ENCODE peak calls at places on chromosomes 2 and 18, in eight cellular contexts. U is uterus, P is MM.1S, I is tibial artery, T is SK-N-SH, F is AG10803, V is neural crest cell, X is fibroblast of lung. L is an unnamed sample.

GRCh38 chr2:18413794-18414396 is 146.6 kb downstream of the RDH14 start:
- DNase-seq in P (no peak), X (peak), F (peak), I (no peak), T (no peak), V (no peak), U (peak), L (no peak)

GRCh38 chr2:229784791-229785190 is 70.4 kb upstream of the DNER start:
- DNase-seq in I (no peak), P (no peak), X (peak), F (peak), V (no peak), U (no peak), T (no peak), L (no peak)

GRCh38 chr18:59814872-59815271 is 84.9 kb upstream of the PMAIP1 start:
- DNase-seq in I (no peak), T (no peak), U (no peak), P (no peak), X (peak), F (peak), V (no peak), L (no peak)

GRCh38 chr2:150569761-150570160 is 82.3 kb upstream of the RND3 start:
- DNase-seq in I (no peak), T (no peak), U (no peak), V (no peak), X (no peak), P (no peak), F (no peak), L (no peak)

GRCh38 chr2:20589975-20590703 is 60.8 kb downstream of the HS1BP3 start:
- DNase-seq in V (no peak), X (peak), P (no peak), U (peak), I (peak), T (no peak), F (no peak), L (no peak)

GRCh38 chr2:27238976-27239375 is 21.8 kb downstream of the CAD start:
- DNase-seq in X (no peak), V (no peak), P (no peak), F (no peak), T (no peak), I (no peak), U (no peak), L (no peak)

GRCh38 chr18:77765468-77765867 is 515.8 kb downstream of the GALR1 start:
- DNase-seq in I (no peak), F (no peak), X (peak), T (peak), P (no peak), V (peak), U (no peak), L (no peak)

GRCh38 chr2:24831736-24832421 is 38.7 kb downstream of the CENPO start:
- DNase-seq in P (no peak), X (no peak), T (peak), U (no peak), V (peak), F (no peak), I (peak), L (no peak)

GRCh38 chr2:46984642-46985476 is 69.3 kb upstream of the MCFD2 start:
- DNase-seq in V (no peak), X (peak), P (peak), F (peak), T (no peak), U (peak), I (peak), L (peak)

GRCh38 chr2:230717595-230717994 is 5.0 kb downstream of the CAB39 start:
- DNase-seq in T (no peak), U (no peak), P (no peak), F (no peak), I (no peak), V (no peak), X (peak), L (peak)

GRCh38 chr2:226639550-226639949 is 160.1 kb downstream of the IRS1 start:
- DNase-seq in V (no peak), X (no peak), P (no peak), T (no peak), F (no peak), U (no peak), I (no peak), L (no peak)

GRCh38 chr2:127089466-127090235 is 17.3 kb downstream of the BIN1 start:
- DNase-seq in X (no peak), V (no peak), F (no peak), U (no peak), T (no peak), I (no peak), P (no peak), L (no peak)

GRCh38 chr18:5943514-5943913 is 48.2 kb upstream of the TMEM200C start:
- DNase-seq in X (no peak), U (no peak), T (no peak), V (no peak), I (no peak), F (peak), P (no peak), L (no peak)

DNA sequence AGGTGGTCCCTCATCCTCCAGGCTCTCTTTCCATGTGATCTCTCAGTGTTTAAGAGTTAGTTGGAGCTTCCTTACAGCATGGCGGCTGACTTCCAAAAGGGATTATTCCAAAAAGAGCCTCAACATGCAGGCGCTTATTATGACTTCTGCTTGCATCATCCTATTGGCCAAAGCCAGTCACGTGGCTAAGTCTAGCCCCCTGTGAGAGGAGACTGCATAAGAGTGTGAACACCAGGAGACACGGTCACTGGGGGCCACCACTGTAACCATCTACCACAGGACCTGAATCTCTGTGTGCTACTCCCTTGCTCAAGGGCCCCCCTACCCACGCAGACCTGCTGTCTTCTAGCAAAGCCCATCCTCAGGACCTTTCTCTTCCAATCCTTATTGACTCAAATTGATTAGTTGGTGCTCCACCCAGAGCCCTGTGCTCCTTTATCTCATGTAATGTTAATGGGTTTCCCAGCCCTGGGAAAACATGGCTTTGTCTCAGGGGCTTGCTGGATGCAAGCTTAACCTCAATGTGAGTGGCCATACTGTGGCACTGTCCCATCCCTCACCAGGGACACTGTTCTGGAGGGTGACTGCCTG is 4.0 kb downstream of the IL1RN start:
- DNase-seq in V (no peak), U (no peak), T (no peak), I (no peak), X (no peak), F (no peak), P (no peak), L (no peak)
- TF ChIP-seq CTCF in V (no peak), U (no peak), T (no peak), I (no peak), X (no peak), F (no peak), P (no peak), L (no peak)

GRCh38 chr2:101697124-101697793 is at the start of gene MAP4K4:
- DNase-seq in T (peak), F (peak), X (peak), I (peak), V (peak), U (peak), P (peak), L (peak)
- TF ChIP-seq CTCF in T (peak), F (peak), X (peak), I (peak), V (peak), U (peak), P (peak), L (no peak)

GRCh38 chr18:12737243-12737902 is 34.5 kb downstream of the PSMG2 start:
- DNase-seq in X (no peak), I (no peak), V (no peak), U (no peak), T (no peak), F (no peak), P (no peak), L (no peak)
- TF ChIP-seq CTCF in X (no peak), I (no peak), V (no peak), U (no peak), T (no peak), F (no peak), P (no peak), L (no peak)

GRCh38 chr18:9221040-9221439 is 84.5 kb downstream of the ANKRD12 start:
- DNase-seq in V (no peak), U (no peak), T (no peak), F (no peak), P (no peak), I (no peak), X (no peak), L (no peak)

GRCh38 chr18:9215221-9215933 is 78.8 kb downstream of the ANKRD12 start:
- DNase-seq in I (no peak), U (no peak), T (no peak), V (no peak), P (no peak), F (peak), X (no peak), L (no peak)

GRCh38 chr18:9211955-9212354 is 75.4 kb downstream of the ANKRD12 start:
- DNase-seq in X (no peak), I (no peak), U (no peak), V (no peak), F (no peak), T (no peak), P (no peak), L (no peak)

GRCh38 chr18:9218052-9218451 is 81.5 kb downstream of the ANKRD12 start:
- DNase-seq in X (no peak), I (no peak), T (no peak), F (no peak), V (no peak), U (no peak), P (no peak), L (no peak)

DNA sequence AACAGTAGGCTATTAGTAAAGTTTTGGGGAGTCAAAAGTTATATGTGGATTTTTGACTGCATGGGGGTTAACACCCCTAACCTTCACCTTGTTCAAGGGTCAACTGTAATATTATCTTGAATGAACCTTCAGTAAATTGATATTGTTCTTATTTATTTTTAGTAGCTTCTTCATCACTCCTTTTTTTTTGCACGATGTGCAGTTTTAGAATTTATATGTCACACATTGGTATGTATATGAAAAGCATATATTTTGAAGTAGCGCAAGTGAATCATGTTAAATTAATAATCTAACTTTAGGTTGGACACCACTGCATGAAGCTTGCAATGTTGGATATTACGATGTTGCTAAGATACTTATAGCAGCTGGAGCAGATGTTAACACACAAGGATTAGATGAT is 79.9 kb downstream of the ANKRD12 start:
- DNase-seq in T (no peak), X (no peak), U (no peak), F (no peak), P (no peak), I (no peak), V (no peak), L (no peak)
- TF ChIP-seq CTCF in T (no peak), X (no peak), U (no peak), F (no peak), P (no peak), I (no peak), V (no peak), L (no peak)

GRCh38 chr18:68519341-68519740 is 195.6 kb downstream of the TMX3 start:
- DNase-seq in P (no peak), V (no peak), X (peak), I (no peak), T (no peak), U (no peak), F (peak), L (no peak)
- TF ChIP-seq CTCF in P (no peak), V (no peak), X (no peak), I (no peak), T (no peak), U (no peak), F (no peak), L (no peak)

DNA sequence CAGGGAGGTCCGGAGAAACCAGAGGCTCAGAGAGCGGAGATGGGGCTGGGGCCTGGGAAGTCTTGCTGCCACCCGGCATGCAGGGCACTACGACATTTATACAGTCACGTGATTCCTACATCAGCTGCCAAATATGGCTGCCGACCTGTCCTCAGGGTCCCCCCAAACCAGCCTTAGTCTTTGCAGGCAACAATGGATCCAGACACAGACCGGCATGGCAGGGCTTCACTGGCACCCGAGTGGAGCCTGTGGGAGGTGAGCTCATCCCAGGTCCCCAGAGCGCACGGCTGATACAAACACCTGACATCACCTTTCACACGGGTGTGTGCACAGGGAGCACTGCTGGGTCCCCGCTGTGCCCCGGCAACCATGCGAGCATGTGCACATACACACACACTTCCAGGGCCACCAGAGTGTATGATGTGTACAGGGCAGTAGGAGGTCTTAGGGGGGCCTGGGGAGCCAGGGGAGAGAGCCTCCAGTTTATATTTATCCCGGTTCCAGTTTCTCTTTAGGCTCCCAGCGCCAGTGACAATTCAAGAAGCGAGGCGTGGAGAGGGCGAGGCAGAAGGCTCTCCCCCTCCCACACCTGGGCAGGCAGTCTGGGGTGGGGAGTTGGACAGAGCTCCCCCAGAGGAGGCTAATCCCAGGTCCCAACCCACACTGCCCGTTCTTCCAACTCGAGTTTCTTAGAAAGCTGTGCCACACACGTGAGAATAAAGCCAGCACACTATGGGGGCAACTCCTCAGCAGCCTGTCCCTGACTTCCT is 2.7 kb downstream of the SEMA4C start:
- DNase-seq in T (no peak), I (no peak), P (no peak), X (no peak), U (no peak), F (no peak), V (no peak), L (no peak)
- TF ChIP-seq CTCF in T (no peak), I (no peak), P (no peak), X (no peak), U (no peak), F (no peak), V (no peak), L (no peak)

GRCh38 chr2:181077128-181077709 is 96.8 kb downstream of the UBE2E3 start:
- DNase-seq in U (no peak), I (no peak), P (peak), T (peak), F (peak), X (peak), V (peak), L (peak)
- TF ChIP-seq CTCF in U (peak), I (peak), P (peak), T (peak), F (peak), X (peak), V (peak), L (peak)

GRCh38 chr2:96354492-96354891 is 18.9 kb downstream of the NCAPH start:
- DNase-seq in X (no peak), F (no peak), P (no peak), T (no peak), U (no peak), I (no peak), V (no peak), L (no peak)

GRCh38 chr2:96356889-96357288 is 21.3 kb downstream of the NCAPH start:
- DNase-seq in F (no peak), I (no peak), P (no peak), T (no peak), X (no peak), U (no peak), V (no peak), L (no peak)

GRCh38 chr2:96361751-96362150 is 26.2 kb downstream of the NCAPH start:
- DNase-seq in X (no peak), I (no peak), F (no peak), P (no peak), T (no peak), V (no peak), U (no peak), L (no peak)

GRCh38 chr2:96359866-96360265 is 24.3 kb downstream of the NCAPH start:
- DNase-seq in P (no peak), V (no peak), U (no peak), T (no peak), I (no peak), F (no peak), X (no peak), L (no peak)

GRCh38 chr2:96359310-96359709 is 23.7 kb downstream of the NCAPH start:
- DNase-seq in F (no peak), U (no peak), T (peak), I (no peak), X (no peak), V (no peak), P (no peak), L (no peak)
- TF ChIP-seq CTCF in F (no peak), U (no peak), T (peak), I (no peak), X (no peak), V (no peak), P (peak), L (peak)

DNA sequence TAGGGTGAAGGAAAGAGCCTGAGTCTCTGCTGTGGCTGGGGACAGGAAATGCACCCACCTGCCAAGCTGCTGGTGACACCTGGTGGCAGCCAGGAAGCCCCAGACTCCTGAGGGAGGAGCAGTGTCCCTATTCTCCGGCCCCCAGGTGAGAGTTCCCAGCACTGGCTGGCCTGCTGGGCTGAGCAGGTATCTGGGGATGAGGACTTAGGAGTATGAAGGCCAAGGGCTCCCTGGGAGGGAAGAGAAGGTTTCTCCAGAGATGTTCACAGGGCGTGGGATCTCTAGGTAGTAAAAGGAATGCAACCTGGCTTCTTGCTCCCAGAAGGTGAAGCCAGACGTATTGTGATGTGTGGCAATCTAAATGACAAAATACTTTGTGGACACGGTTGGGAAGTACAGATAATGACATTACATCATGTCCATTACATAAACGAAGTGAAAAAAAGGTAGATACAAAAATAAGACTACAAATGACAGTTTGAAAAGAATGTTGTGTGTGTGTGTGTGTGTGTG is 75.8 kb upstream of the SLC1A4 start:
- DNase-seq in T (peak), X (no peak), I (no peak), V (no peak), P (peak), F (no peak), U (no peak), L (no peak)
- TF ChIP-seq CTCF in T (no peak), X (no peak), I (no peak), V (peak), P (peak), F (no peak), U (no peak), L (peak)